ENCODE peak calls at places on chromosomes 4 and X, in five cellular contexts. One of them, this sample, is unnamed.
A peak's percentile ranks its signal among the peaks of the same experiment; 100 is the strongest.

GRCh38 chrX:113512700-113513395 is 672.2 kb upstream of the AMOT start:
- DNase-seq in mucosa of descending colon: no peak
- DNase-seq in lung: no peak
- DNase-seq in CD4-positive, alpha-beta memory T cell: no peak
- DNase-seq in astrocyte: peak; percentile 74
- DNase-seq in this sample: no peak

GRCh38 chr4:172858731-172859230 is 309.8 kb upstream of the GALNT7 start:
- DNase-seq in lung: no peak
- DNase-seq in CD4-positive, alpha-beta memory T cell: no peak
- DNase-seq in mucosa of descending colon: no peak
- DNase-seq in astrocyte: peak; percentile 32
- DNase-seq in this sample: no peak

GRCh38 chrX:113675278-113675677 is 834.6 kb upstream of the AMOT start:
- DNase-seq in astrocyte: peak; percentile 3
- DNase-seq in lung: no peak
- DNase-seq in mucosa of descending colon: no peak
- DNase-seq in CD4-positive, alpha-beta memory T cell: no peak
- DNase-seq in this sample: no peak

GRCh38 chrX:39616098-39616729 is 481.5 kb downstream of the BCOR start:
- DNase-seq in CD4-positive, alpha-beta memory T cell: no peak
- DNase-seq in mucosa of descending colon: no peak
- DNase-seq in lung: no peak
- DNase-seq in astrocyte: no peak
- DNase-seq in this sample: no peak

GRCh38 chrX:45601052-45601451 is 400.4 kb upstream of the DIPK2B start:
- DNase-seq in astrocyte: no peak
- DNase-seq in lung: no peak
- DNase-seq in CD4-positive, alpha-beta memory T cell: no peak
- DNase-seq in mucosa of descending colon: no peak
- DNase-seq in this sample: no peak

GRCh38 chr4:89860971-89861370 is 24.0 kb upstream of the SNCA start:
- DNase-seq in CD4-positive, alpha-beta memory T cell: no peak
- DNase-seq in lung: no peak
- DNase-seq in mucosa of descending colon: no peak
- DNase-seq in astrocyte: no peak
- DNase-seq in this sample: no peak

GRCh38 chrX:67353651-67354370 is 190.0 kb upstream of the AR start:
- DNase-seq in mucosa of descending colon: no peak
- DNase-seq in lung: no peak
- DNase-seq in CD4-positive, alpha-beta memory T cell: no peak
- DNase-seq in astrocyte: no peak
- DNase-seq in this sample: no peak

GRCh38 chrX:3161686-3162085 is 120.4 kb downstream of the ARSF start:
- DNase-seq in astrocyte: peak; percentile 70
- DNase-seq in mucosa of descending colon: no peak
- DNase-seq in CD4-positive, alpha-beta memory T cell: no peak
- DNase-seq in lung: no peak
- DNase-seq in this sample: no peak

GRCh38 chrX:7108995-7109634 is 38.4 kb upstream of the STS start:
- DNase-seq in astrocyte: peak; percentile 8
- DNase-seq in CD4-positive, alpha-beta memory T cell: no peak
- DNase-seq in lung: no peak
- DNase-seq in mucosa of descending colon: no peak
- DNase-seq in this sample: no peak

GRCh38 chr4:150323551-150324325 is 245.5 kb downstream of the DCLK2 start:
- DNase-seq in CD4-positive, alpha-beta memory T cell: no peak
- DNase-seq in mucosa of descending colon: no peak
- DNase-seq in astrocyte: no peak
- DNase-seq in lung: no peak
- DNase-seq in this sample: no peak

GRCh38 chr4:157265281-157265680 is 44.8 kb downstream of the GRIA2 start:
- DNase-seq in CD4-positive, alpha-beta memory T cell: no peak
- DNase-seq in lung: no peak
- DNase-seq in mucosa of descending colon: no peak
- DNase-seq in astrocyte: peak; percentile 31
- DNase-seq in this sample: no peak

GRCh38 chr4:168751263-168752225 is 254.7 kb downstream of the PALLD start:
- DNase-seq in astrocyte: peak; percentile 68
- DNase-seq in mucosa of descending colon: no peak
- DNase-seq in CD4-positive, alpha-beta memory T cell: no peak
- DNase-seq in lung: no peak
- DNase-seq in this sample: no peak

GRCh38 chrX:10847333-10847732 is 226.9 kb upstream of the MID1 start:
- DNase-seq in astrocyte: peak; percentile 8
- DNase-seq in mucosa of descending colon: no peak
- DNase-seq in CD4-positive, alpha-beta memory T cell: no peak
- DNase-seq in lung: no peak
- DNase-seq in this sample: no peak

GRCh38 chrX:46788902-46789301 is 30.0 kb upstream of the SLC9A7 start:
- DNase-seq in astrocyte: peak; percentile 81
- DNase-seq in mucosa of descending colon: no peak
- DNase-seq in CD4-positive, alpha-beta memory T cell: no peak
- DNase-seq in lung: no peak
- DNase-seq in this sample: no peak

GRCh38 chr4:147194604-147195003 is 248.9 kb upstream of the TTC29 start:
- DNase-seq in lung: no peak
- DNase-seq in astrocyte: no peak
- DNase-seq in mucosa of descending colon: no peak
- DNase-seq in CD4-positive, alpha-beta memory T cell: no peak
- DNase-seq in this sample: no peak

GRCh38 chr4:41885456-41885855 is 49.8 kb upstream of the TMEM33 start:
- DNase-seq in astrocyte: no peak
- DNase-seq in CD4-positive, alpha-beta memory T cell: no peak
- DNase-seq in lung: no peak
- DNase-seq in mucosa of descending colon: no peak
- DNase-seq in this sample: no peak

GRCh38 chrX:10636337-10636736 is 16.0 kb upstream of the MID1 start:
- DNase-seq in lung: peak; percentile 32
- DNase-seq in astrocyte: no peak
- DNase-seq in mucosa of descending colon: peak; percentile 32
- DNase-seq in CD4-positive, alpha-beta memory T cell: no peak
- DNase-seq in this sample: no peak

GRCh38 chr4:54337007-54337406 is 107.9 kb downstream of the PDGFRA start:
- DNase-seq in lung: no peak
- DNase-seq in CD4-positive, alpha-beta memory T cell: no peak
- DNase-seq in astrocyte: no peak
- DNase-seq in mucosa of descending colon: no peak
- DNase-seq in this sample: no peak

GRCh38 chr4:144178414-144178813 is 37.9 kb upstream of the GYPA start:
- DNase-seq in astrocyte: peak; percentile 38
- DNase-seq in CD4-positive, alpha-beta memory T cell: no peak
- DNase-seq in mucosa of descending colon: no peak
- DNase-seq in lung: no peak
- DNase-seq in this sample: no peak

DNA sequence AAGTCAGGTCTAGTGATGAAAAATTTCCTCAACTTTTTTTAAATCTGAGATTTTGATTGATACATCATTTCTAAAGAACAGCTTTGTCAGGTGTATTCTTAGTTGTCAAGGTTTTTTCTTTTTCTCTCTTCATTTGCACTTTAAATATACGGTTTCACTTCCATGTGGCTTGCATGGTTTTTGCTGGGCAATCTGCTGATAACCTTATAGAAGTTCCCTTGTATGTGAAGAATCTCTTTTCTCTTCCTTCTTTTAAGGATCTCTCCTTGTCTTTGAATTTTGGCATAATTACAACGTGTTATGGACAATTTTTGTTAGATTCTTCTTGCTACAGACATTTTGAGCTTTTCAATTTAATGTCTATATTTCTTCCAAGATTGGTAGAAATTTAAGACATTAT is 76.4 kb downstream of the ZNF721 start:
- DNase-seq in lung: no peak
- DNase-seq in mucosa of descending colon: no peak
- DNase-seq in CD4-positive, alpha-beta memory T cell: no peak
- DNase-seq in astrocyte: no peak
- DNase-seq in this sample: no peak
- H3K9me3 ChIP-seq in lung: peaks cover 41% of the 10 kb centered on the region
- H3K9me3 ChIP-seq in mucosa of descending colon: peaks cover 99% of the 10 kb centered on the region
- H3K9me3 ChIP-seq in CD4-positive, alpha-beta memory T cell: peaks cover 13% of the 10 kb centered on the region
- H3K9me3 ChIP-seq in astrocyte: peaks cover 48% of the 10 kb centered on the region
- H3K9me3 ChIP-seq in this sample: peaks cover 39% of the 10 kb centered on the region

GRCh38 chrX:63470506-63470905 is 119.4 kb upstream of the SPIN4 start:
- DNase-seq in lung: no peak
- DNase-seq in astrocyte: no peak
- DNase-seq in mucosa of descending colon: no peak
- DNase-seq in CD4-positive, alpha-beta memory T cell: no peak
- DNase-seq in this sample: no peak

GRCh38 chrX:63471004-63471403 is 119.9 kb upstream of the SPIN4 start:
- DNase-seq in mucosa of descending colon: no peak
- DNase-seq in CD4-positive, alpha-beta memory T cell: no peak
- DNase-seq in lung: no peak
- DNase-seq in astrocyte: no peak
- DNase-seq in this sample: no peak

DNA sequence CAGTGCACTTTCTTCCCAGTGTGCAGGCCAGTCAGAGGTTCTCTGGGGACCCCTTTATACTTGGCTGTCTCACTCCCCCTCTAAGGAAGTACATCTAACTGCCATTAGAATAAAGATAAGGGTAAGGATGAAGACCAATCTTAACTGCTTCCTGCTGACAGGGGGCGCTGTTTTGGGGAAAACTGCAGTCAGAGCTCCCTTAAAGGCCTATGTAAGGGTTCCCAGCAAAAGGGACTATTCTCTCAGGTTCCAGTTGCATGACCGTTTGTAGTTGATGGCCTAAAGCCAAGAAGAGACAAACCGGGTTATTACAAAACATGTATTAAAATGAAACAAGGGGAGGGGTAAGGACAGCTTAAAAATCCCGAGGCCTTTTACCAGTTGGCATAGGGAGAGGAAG is 115.6 kb upstream of the SPIN4 start:
- DNase-seq in CD4-positive, alpha-beta memory T cell: no peak
- DNase-seq in mucosa of descending colon: no peak
- DNase-seq in lung: no peak
- DNase-seq in astrocyte: no peak
- DNase-seq in this sample: no peak
- H3K9me3 ChIP-seq in CD4-positive, alpha-beta memory T cell: no peaks in the 10 kb centered on the region
- H3K9me3 ChIP-seq in mucosa of descending colon: peaks cover 16% of the 10 kb centered on the region
- H3K9me3 ChIP-seq in lung: no peaks in the 10 kb centered on the region
- H3K9me3 ChIP-seq in astrocyte: no peaks in the 10 kb centered on the region
- H3K9me3 ChIP-seq in this sample: no peaks in the 10 kb centered on the region

GRCh38 chr4:212438-213174 is 88.3 kb downstream of the ZNF718 start:
- DNase-seq in mucosa of descending colon: peak; percentile 30
- DNase-seq in lung: peak; percentile 49
- DNase-seq in CD4-positive, alpha-beta memory T cell: no peak
- DNase-seq in astrocyte: peak; percentile 88
- DNase-seq in this sample: peak; percentile 33

GRCh38 chr4:213971-214370 is 89.7 kb downstream of the ZNF718 start:
- DNase-seq in CD4-positive, alpha-beta memory T cell: no peak
- DNase-seq in astrocyte: no peak
- DNase-seq in mucosa of descending colon: no peak
- DNase-seq in lung: no peak
- DNase-seq in this sample: no peak

DNA sequence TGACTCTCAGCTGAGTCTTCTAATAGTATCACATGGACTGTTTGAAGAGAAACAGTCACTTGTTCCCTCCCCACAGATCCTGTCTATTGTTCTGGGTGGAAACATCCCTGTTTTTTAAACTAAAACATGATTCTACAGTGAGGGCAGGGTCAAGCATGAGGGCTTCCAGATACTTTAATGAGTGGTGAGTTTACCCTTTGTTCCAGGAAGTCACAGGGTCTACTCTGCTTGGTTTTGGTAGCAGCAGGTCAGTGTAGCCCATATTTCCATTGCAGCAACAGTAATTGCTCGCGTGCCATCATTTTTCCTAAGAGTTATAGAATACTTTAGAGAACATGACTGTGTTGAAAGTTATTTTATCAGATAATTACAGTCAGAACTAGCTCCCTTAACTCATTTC is 87.4 kb downstream of the ZNF732 start:
- DNase-seq in mucosa of descending colon: no peak
- DNase-seq in CD4-positive, alpha-beta memory T cell: no peak
- DNase-seq in lung: no peak
- DNase-seq in astrocyte: no peak
- DNase-seq in this sample: no peak
- H3K9me3 ChIP-seq in mucosa of descending colon: peaks cover 30% of the 10 kb centered on the region
- H3K9me3 ChIP-seq in CD4-positive, alpha-beta memory T cell: no peaks in the 10 kb centered on the region
- H3K9me3 ChIP-seq in lung: no peaks in the 10 kb centered on the region
- H3K9me3 ChIP-seq in astrocyte: no peaks in the 10 kb centered on the region
- H3K9me3 ChIP-seq in this sample: peaks cover 12% of the 10 kb centered on the region

GRCh38 chrX:152932144-152932543 is 34.3 kb downstream of the ZNF185 start:
- DNase-seq in astrocyte: no peak
- DNase-seq in lung: no peak
- DNase-seq in mucosa of descending colon: no peak
- DNase-seq in CD4-positive, alpha-beta memory T cell: no peak
- DNase-seq in this sample: no peak
- H3K9me3 ChIP-seq in astrocyte: no peaks in the 10 kb centered on the region
- H3K9me3 ChIP-seq in lung: no peaks in the 10 kb centered on the region
- H3K9me3 ChIP-seq in mucosa of descending colon: no peaks in the 10 kb centered on the region
- H3K9me3 ChIP-seq in CD4-positive, alpha-beta memory T cell: no peaks in the 10 kb centered on the region
- H3K9me3 ChIP-seq in this sample: no peaks in the 10 kb centered on the region

GRCh38 chr4:107891299-107891698 is 40.0 kb upstream of the CYP2U1 start:
- DNase-seq in CD4-positive, alpha-beta memory T cell: no peak
- DNase-seq in mucosa of descending colon: no peak
- DNase-seq in lung: no peak
- DNase-seq in astrocyte: no peak
- DNase-seq in this sample: no peak
- H3K9me3 ChIP-seq in CD4-positive, alpha-beta memory T cell: no peaks in the 10 kb centered on the region
- H3K9me3 ChIP-seq in mucosa of descending colon: peaks cover 12% of the 10 kb centered on the region
- H3K9me3 ChIP-seq in lung: no peaks in the 10 kb centered on the region
- H3K9me3 ChIP-seq in astrocyte: no peaks in the 10 kb centered on the region
- H3K9me3 ChIP-seq in this sample: no peaks in the 10 kb centered on the region

GRCh38 chr4:162117051-162117450 is 46.7 kb downstream of the FSTL5 start:
- DNase-seq in lung: no peak
- DNase-seq in mucosa of descending colon: no peak
- DNase-seq in CD4-positive, alpha-beta memory T cell: no peak
- DNase-seq in astrocyte: no peak
- DNase-seq in this sample: no peak
- H3K9me3 ChIP-seq in lung: no peaks in the 10 kb centered on the region
- H3K9me3 ChIP-seq in mucosa of descending colon: no peaks in the 10 kb centered on the region
- H3K9me3 ChIP-seq in CD4-positive, alpha-beta memory T cell: no peaks in the 10 kb centered on the region
- H3K9me3 ChIP-seq in astrocyte: no peaks in the 10 kb centered on the region
- H3K9me3 ChIP-seq in this sample: no peaks in the 10 kb centered on the region

GRCh38 chrX:146054311-146054710 is 236.7 kb downstream of the SLITRK2 start:
- DNase-seq in lung: no peak
- DNase-seq in mucosa of descending colon: no peak
- DNase-seq in astrocyte: no peak
- DNase-seq in CD4-positive, alpha-beta memory T cell: no peak
- DNase-seq in this sample: no peak

GRCh38 chrX:146055733-146056132 is 238.1 kb downstream of the SLITRK2 start:
- DNase-seq in CD4-positive, alpha-beta memory T cell: no peak
- DNase-seq in lung: no peak
- DNase-seq in astrocyte: no peak
- DNase-seq in mucosa of descending colon: no peak
- DNase-seq in this sample: no peak

DNA sequence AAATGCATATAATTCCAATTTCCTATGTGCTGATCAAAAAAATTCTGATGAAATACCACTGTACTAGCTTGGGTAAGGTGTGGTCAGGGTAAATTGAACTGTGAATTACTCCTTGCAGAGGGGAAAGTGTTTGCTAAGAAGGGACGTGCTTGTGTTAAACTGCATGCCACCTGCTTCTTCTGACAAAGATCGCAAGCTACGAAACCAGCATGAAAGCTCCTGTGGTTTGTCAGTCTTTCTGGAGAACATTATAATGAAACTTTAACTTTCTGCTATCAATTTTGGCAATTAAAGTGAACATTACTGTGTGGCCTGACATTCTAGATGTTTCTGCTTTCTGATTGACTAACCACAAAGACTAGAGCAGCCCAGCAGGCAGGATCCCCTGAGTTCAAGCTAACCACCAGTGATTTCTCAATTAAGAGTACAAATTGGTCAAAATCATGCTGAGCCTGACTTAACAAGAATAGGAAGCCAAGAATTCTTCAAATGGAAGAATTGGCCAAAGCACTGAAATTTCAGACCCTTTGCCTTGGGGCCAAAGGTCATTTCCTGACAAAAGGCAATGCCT is 239.0 kb downstream of the SLITRK2 start:
- DNase-seq in lung: no peak
- DNase-seq in mucosa of descending colon: peak; percentile 1
- DNase-seq in CD4-positive, alpha-beta memory T cell: no peak
- DNase-seq in astrocyte: no peak
- DNase-seq in this sample: no peak
- H3K9me3 ChIP-seq in lung: no peaks in the 10 kb centered on the region
- H3K9me3 ChIP-seq in mucosa of descending colon: no peaks in the 10 kb centered on the region
- H3K9me3 ChIP-seq in CD4-positive, alpha-beta memory T cell: no peaks in the 10 kb centered on the region
- H3K9me3 ChIP-seq in astrocyte: no peaks in the 10 kb centered on the region
- H3K9me3 ChIP-seq in this sample: no peaks in the 10 kb centered on the region